ENCODE peak calls at places on chromosomes 12 and 14, in five cellular contexts. W is MV-4-11; G is activated CD8-positive, alpha-beta T cell treated with anti-CD3 and anti-CD28 coated beads for 36 hours; T is NCI-H1105; P is left ventricle myocardium inferior. L is an unnamed sample.

GRCh38 chr12:52924764-52925716 is 20.2 kb upstream of the KRT8 start:
- DNase-seq in P (no peak), T (no peak), G (no peak), W (no peak), L (no peak)

GRCh38 chr12:68479832-68480291 is 130.8 kb upstream of the RAP1B start:
- DNase-seq in G (no peak), W (no peak), T (no peak), P (no peak), L (no peak)

GRCh38 chr12:94427520-94428381 is 31.9 kb downstream of the CEP83 start:
- DNase-seq in G (no peak), W (no peak), P (peak; percentile 28), T (peak; percentile 84), L (peak; percentile 85)

GRCh38 chr14:35362911-35363374 is 41.6 kb downstream of the NFKBIA start:
- DNase-seq in P (no peak), T (no peak), W (no peak), G (no peak), L (no peak)

GRCh38 chr12:9039397-9039977 is 50.1 kb downstream of the KLRG1 start:
- DNase-seq in P (no peak), W (peak; percentile 57), G (no peak), T (peak; percentile 64), L (peak; percentile 11)

GRCh38 chr12:69007858-69008314 is 74.9 kb upstream of the CPM start:
- DNase-seq in P (no peak), W (no peak), G (no peak), T (peak; percentile 2), L (no peak)

GRCh38 chr12:107337354-107338095 is 244.2 kb upstream of the CRY1 start:
- DNase-seq in T (no peak), W (peak; percentile 10), P (no peak), G (peak; percentile 78), L (no peak)

GRCh38 chr12:89348894-89349669 is 3.2 kb downstream of the DUSP6 start:
- DNase-seq in G (no peak), W (no peak), T (no peak), P (no peak), L (no peak)

GRCh38 chr12:87427770-87428169 is 601.4 kb downstream of the C12orf50 start:
- DNase-seq in G (no peak), W (no peak), P (no peak), T (no peak), L (no peak)

GRCh38 chr12:64625243-64626077 is 15.2 kb downstream of the RASSF3 start:
- DNase-seq in P (peak; percentile 57), T (no peak), G (peak; percentile 56), W (peak; percentile 98), L (peak; percentile 69)

GRCh38 chr14:54603362-54603761 is 36.4 kb downstream of the SAMD4A start:
- DNase-seq in P (no peak), T (no peak), G (no peak), W (no peak), L (no peak)